ENCODE peak calls at places on chromosomes 2 and 18, in six cellular contexts. One of them, this sample, is unnamed.
A peak's percentile ranks its signal among the peaks of the same experiment; 100 is the strongest.

GRCh38 chr2:68653034-68653433 is 9.7 kb downstream of the PROKR1 start:
- DNase-seq in ascending aorta: no peak
- DNase-seq in kidney: no peak
- DNase-seq in WTC11: no peak
- DNase-seq in CD8-positive, alpha-beta T cell: no peak
- DNase-seq in prostate gland: no peak
- DNase-seq in this sample: no peak

GRCh38 chr2:70258532-70258875 is 567 bp downstream of the PCYOX1 start:
- DNase-seq in ascending aorta: no peak
- DNase-seq in kidney: peak; percentile 92
- DNase-seq in WTC11: peak; percentile 42
- DNase-seq in CD8-positive, alpha-beta T cell: no peak
- DNase-seq in prostate gland: peak; percentile 38
- DNase-seq in this sample: peak; percentile 84

GRCh38 chr2:45951025-45951737 is 299.7 kb downstream of the PRKCE start:
- DNase-seq in ascending aorta: no peak
- DNase-seq in kidney: no peak
- DNase-seq in WTC11: no peak
- DNase-seq in CD8-positive, alpha-beta T cell: no peak
- DNase-seq in prostate gland: no peak
- DNase-seq in this sample: no peak

GRCh38 chr2:232238108-232238507 is 140.4 kb upstream of the ALPP start:
- DNase-seq in ascending aorta: no peak
- DNase-seq in kidney: no peak
- DNase-seq in WTC11: no peak
- DNase-seq in CD8-positive, alpha-beta T cell: no peak
- DNase-seq in prostate gland: no peak
- DNase-seq in this sample: no peak

GRCh38 chr2:109726666-109727270 is 67.3 kb upstream of the RGPD5 start:
- DNase-seq in ascending aorta: no peak
- DNase-seq in kidney: peak; percentile 82
- DNase-seq in WTC11: no peak
- DNase-seq in CD8-positive, alpha-beta T cell: no peak
- DNase-seq in prostate gland: peak; percentile 2
- DNase-seq in this sample: no peak

GRCh38 chr18:11785444-11786055 is 65.7 kb upstream of the CHMP1B start:
- DNase-seq in ascending aorta: no peak
- DNase-seq in kidney: no peak
- DNase-seq in WTC11: peak; percentile 43
- DNase-seq in CD8-positive, alpha-beta T cell: no peak
- DNase-seq in prostate gland: no peak
- DNase-seq in this sample: no peak

GRCh38 chr2:67516899-67517530 is 119.9 kb downstream of the ETAA1 start:
- DNase-seq in ascending aorta: no peak
- DNase-seq in kidney: no peak
- DNase-seq in WTC11: no peak
- DNase-seq in CD8-positive, alpha-beta T cell: no peak
- DNase-seq in prostate gland: peak; percentile 22
- DNase-seq in this sample: no peak

GRCh38 chr2:203648273-203648672 is 58.2 kb upstream of the CD28 start:
- DNase-seq in ascending aorta: no peak
- DNase-seq in kidney: no peak
- DNase-seq in WTC11: no peak
- DNase-seq in CD8-positive, alpha-beta T cell: no peak
- DNase-seq in prostate gland: peak; percentile 72
- DNase-seq in this sample: no peak

GRCh38 chr2:46580416-46580815 is 101.1 kb downstream of the TMEM247 start:
- DNase-seq in ascending aorta: no peak
- DNase-seq in kidney: no peak
- DNase-seq in WTC11: no peak
- DNase-seq in CD8-positive, alpha-beta T cell: no peak
- DNase-seq in prostate gland: no peak
- DNase-seq in this sample: no peak

GRCh38 chr2:222756951-222757645 is 85.6 kb downstream of the MOGAT1 start:
- DNase-seq in ascending aorta: no peak
- DNase-seq in kidney: no peak
- DNase-seq in WTC11: no peak
- DNase-seq in CD8-positive, alpha-beta T cell: no peak
- DNase-seq in prostate gland: no peak
- DNase-seq in this sample: no peak

GRCh38 chr2:70785137-70785911 is 5.1 kb downstream of the FIGLA start:
- DNase-seq in ascending aorta: no peak
- DNase-seq in kidney: no peak
- DNase-seq in WTC11: peak; percentile 55
- DNase-seq in CD8-positive, alpha-beta T cell: peak; percentile 42
- DNase-seq in prostate gland: no peak
- DNase-seq in this sample: no peak

GRCh38 chr2:85506768-85507181 is 32.2 kb upstream of the MAT2A start:
- DNase-seq in ascending aorta: no peak
- DNase-seq in kidney: no peak
- DNase-seq in WTC11: no peak
- DNase-seq in CD8-positive, alpha-beta T cell: no peak
- DNase-seq in prostate gland: no peak
- DNase-seq in this sample: peak; percentile 31

GRCh38 chr18:3329871-3330270 is 67.9 kb downstream of the MYL12B start:
- DNase-seq in ascending aorta: no peak
- DNase-seq in kidney: no peak
- DNase-seq in WTC11: no peak
- DNase-seq in CD8-positive, alpha-beta T cell: no peak
- DNase-seq in prostate gland: no peak
- DNase-seq in this sample: no peak

DNA sequence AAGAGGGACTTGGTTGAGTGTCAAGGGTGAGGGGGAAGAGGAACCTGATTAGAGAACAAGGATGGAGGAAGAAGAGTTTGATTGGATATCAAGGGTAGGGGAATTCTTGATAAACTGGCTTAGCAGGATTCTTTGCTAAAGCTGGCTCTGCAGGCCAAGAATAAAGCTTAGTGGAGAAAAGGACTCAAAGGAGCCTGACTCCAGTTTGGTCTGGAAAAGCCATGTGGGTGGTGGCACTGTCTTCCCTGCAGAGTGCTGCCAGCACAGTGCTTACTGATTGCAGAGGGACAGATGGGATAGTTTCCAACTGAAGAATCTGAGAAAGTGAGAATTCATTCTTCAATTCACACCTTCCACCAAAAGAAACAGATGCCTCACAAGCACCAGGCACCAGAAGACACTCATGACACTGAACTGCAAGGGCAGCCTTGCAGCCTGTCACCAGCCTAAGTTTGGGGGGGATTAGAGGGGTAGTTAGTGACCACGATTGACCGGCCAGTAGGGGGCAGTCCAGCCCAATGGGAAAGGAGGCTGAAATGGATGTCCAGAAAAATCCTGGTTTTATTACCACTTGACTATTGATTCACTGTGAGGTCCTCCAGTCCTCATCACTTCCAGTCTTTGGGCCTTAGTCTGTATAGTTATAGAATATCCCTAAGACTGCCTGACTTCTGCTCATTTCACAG is 334.5 kb downstream of the SMAD2 start:
- DNase-seq in ascending aorta: no peak
- DNase-seq in kidney: no peak
- DNase-seq in WTC11: peak; percentile 81
- DNase-seq in CD8-positive, alpha-beta T cell: no peak
- DNase-seq in prostate gland: no peak
- DNase-seq in this sample: no peak
- TF ChIP-seq CTCF in ascending aorta: no peak
- TF ChIP-seq CTCF in kidney: peak; percentile 26
- TF ChIP-seq CTCF in WTC11: peak; percentile 77
- TF ChIP-seq CTCF in CD8-positive, alpha-beta T cell: no peak
- TF ChIP-seq CTCF in prostate gland: peak; percentile 19
- TF ChIP-seq CTCF in this sample: no peak

DNA sequence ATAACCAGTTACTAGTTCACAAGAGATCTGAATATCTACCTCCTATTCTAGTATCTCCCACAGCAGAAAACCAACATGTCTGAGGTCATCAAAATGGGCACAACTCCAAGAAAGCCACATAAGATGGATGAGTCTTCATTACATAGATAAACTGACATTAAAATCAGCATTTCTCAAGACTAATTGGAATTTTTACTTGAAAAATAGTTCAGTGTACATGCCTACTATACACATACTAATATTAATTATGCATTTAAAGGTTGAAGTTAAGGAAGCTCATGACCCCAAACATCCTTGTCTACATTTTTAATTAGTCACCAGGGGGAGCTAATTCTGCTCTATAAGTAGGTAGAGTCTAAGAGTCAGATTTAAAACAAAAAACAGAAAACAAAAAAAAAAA is 41.9 kb downstream of the ZNF521 start:
- DNase-seq in ascending aorta: no peak
- DNase-seq in kidney: no peak
- DNase-seq in WTC11: no peak
- DNase-seq in CD8-positive, alpha-beta T cell: no peak
- DNase-seq in prostate gland: no peak
- DNase-seq in this sample: no peak
- TF ChIP-seq CTCF in ascending aorta: no peak
- TF ChIP-seq CTCF in kidney: no peak
- TF ChIP-seq CTCF in WTC11: no peak
- TF ChIP-seq CTCF in CD8-positive, alpha-beta T cell: no peak
- TF ChIP-seq CTCF in prostate gland: no peak
- TF ChIP-seq CTCF in this sample: no peak

GRCh38 chr18:79069792-79070151 is 578 bp downstream of the ATP9B start:
- DNase-seq in ascending aorta: no peak
- DNase-seq in kidney: no peak
- DNase-seq in WTC11: no peak
- DNase-seq in CD8-positive, alpha-beta T cell: no peak
- DNase-seq in prostate gland: no peak
- DNase-seq in this sample: no peak
- TF ChIP-seq CTCF in ascending aorta: no peak
- TF ChIP-seq CTCF in kidney: no peak
- TF ChIP-seq CTCF in WTC11: no peak
- TF ChIP-seq CTCF in CD8-positive, alpha-beta T cell: no peak
- TF ChIP-seq CTCF in prostate gland: no peak
- TF ChIP-seq CTCF in this sample: no peak

DNA sequence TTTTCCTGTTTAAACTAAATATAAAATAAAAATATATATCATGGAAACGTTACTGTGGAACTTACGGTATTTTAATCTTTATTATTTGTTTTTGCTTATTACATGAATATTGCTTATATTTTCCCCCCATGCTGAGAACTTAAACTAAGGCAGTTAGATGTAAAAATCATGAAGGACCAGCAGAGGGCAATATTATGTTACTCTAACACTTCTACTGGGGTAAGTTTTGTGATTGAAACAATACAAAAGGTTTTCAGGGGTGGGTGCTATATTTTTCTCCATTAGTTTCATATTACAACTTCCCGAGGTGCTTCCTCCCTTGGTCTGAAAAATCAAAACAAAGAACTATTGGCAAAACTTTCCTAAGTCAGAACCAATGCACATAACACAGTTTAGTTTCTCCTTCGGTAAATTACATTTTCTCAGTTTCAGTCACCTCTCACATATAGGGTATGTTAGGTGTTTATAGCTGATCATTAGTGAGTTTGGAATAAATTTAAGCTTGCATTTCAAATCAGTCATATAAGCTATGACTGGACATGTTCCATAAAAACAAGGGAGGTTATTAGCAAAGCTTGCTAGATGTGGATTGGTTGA is 54.8 kb downstream of the ZNF407 start:
- DNase-seq in ascending aorta: no peak
- DNase-seq in kidney: no peak
- DNase-seq in WTC11: no peak
- DNase-seq in CD8-positive, alpha-beta T cell: no peak
- DNase-seq in prostate gland: no peak
- DNase-seq in this sample: no peak
- TF ChIP-seq CTCF in ascending aorta: no peak
- TF ChIP-seq CTCF in kidney: peak; percentile 38
- TF ChIP-seq CTCF in WTC11: peak; percentile 25
- TF ChIP-seq CTCF in CD8-positive, alpha-beta T cell: peak; percentile 82
- TF ChIP-seq CTCF in prostate gland: peak; percentile 49
- TF ChIP-seq CTCF in this sample: peak; percentile 37

GRCh38 chr2:62014102-62014501 is 108.6 kb downstream of the COMMD1 start:
- DNase-seq in ascending aorta: peak; percentile 19
- DNase-seq in kidney: peak; percentile 75
- DNase-seq in WTC11: no peak
- DNase-seq in CD8-positive, alpha-beta T cell: no peak
- DNase-seq in prostate gland: peak; percentile 92
- DNase-seq in this sample: peak; percentile 86
- TF ChIP-seq CTCF in ascending aorta: no peak
- TF ChIP-seq CTCF in kidney: peak; percentile 41
- TF ChIP-seq CTCF in WTC11: no peak
- TF ChIP-seq CTCF in CD8-positive, alpha-beta T cell: no peak
- TF ChIP-seq CTCF in prostate gland: no peak
- TF ChIP-seq CTCF in this sample: no peak

GRCh38 chr2:157497603-157498314 is 53.9 kb upstream of the CYTIP start:
- DNase-seq in ascending aorta: no peak
- DNase-seq in kidney: no peak
- DNase-seq in WTC11: no peak
- DNase-seq in CD8-positive, alpha-beta T cell: no peak
- DNase-seq in prostate gland: no peak
- DNase-seq in this sample: no peak
- TF ChIP-seq CTCF in ascending aorta: peak; percentile 30
- TF ChIP-seq CTCF in kidney: peak; percentile 67
- TF ChIP-seq CTCF in WTC11: peak; percentile 45
- TF ChIP-seq CTCF in CD8-positive, alpha-beta T cell: peak; percentile 71
- TF ChIP-seq CTCF in prostate gland: peak; percentile 34
- TF ChIP-seq CTCF in this sample: no peak

DNA sequence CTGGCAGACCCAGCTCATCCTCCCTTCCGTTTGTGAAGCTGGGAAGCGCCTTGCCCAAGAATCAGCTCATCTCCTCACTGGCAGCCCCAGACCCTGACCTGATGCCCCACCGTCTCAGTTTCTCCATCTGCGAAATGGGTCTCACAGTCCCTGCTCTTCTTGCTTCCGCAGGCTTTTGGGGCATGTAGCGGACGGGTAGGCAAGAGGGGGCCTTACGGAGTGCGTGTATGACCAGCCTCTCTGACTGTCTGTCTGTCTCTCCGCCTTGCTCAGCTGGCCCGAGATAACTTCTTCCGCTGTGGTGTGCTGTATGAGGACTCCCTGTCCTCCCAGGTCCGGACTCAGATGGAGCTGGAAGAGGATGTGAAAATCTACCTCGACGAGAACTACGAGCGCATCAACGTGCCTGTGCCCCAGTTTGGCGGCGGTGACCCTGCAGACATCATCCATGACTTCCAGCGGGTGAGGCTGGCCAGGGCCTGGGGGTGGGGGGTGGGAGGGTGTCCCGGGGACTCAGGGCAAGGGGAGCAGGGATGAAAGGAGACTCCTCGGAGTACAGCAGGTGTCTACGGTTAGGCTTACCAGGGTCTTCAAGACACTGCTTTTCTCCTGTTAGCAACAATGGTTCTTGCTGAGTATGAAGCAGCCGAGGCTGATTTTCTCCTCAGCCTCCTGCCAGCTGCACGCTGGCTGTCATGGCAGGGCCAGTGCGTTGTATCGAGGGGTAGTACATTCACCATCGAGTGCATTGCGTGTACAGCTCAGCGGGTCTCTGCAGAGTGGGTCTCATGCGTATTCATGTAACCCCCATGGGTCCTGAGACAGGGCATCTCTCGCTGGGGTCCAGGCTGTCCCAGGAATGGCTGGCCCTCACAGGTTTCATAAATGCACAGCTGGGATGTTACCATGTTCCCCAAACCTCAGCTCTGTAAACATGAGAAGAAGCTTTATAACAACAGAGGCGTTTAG is 10.9 kb downstream of the ITM2C start:
- DNase-seq in ascending aorta: no peak
- DNase-seq in kidney: no peak
- DNase-seq in WTC11: peak; percentile 8
- DNase-seq in CD8-positive, alpha-beta T cell: no peak
- DNase-seq in prostate gland: no peak
- DNase-seq in this sample: peak; percentile 68
- TF ChIP-seq CTCF in ascending aorta: no peak
- TF ChIP-seq CTCF in kidney: no peak
- TF ChIP-seq CTCF in WTC11: no peak
- TF ChIP-seq CTCF in CD8-positive, alpha-beta T cell: no peak
- TF ChIP-seq CTCF in prostate gland: no peak
- TF ChIP-seq CTCF in this sample: no peak

This sample was measured in coronary artery.